ENCODE peak calls at places on chromosomes 7 and 10, in ten cellular contexts. H is IMR-90, N is suprapubic skin, G is psoas muscle, S is astrocyte of the spinal cord, K is brain microvascular endothelial cell, F is nephron progenitor cell, O is neural crest cell, E is GM13977, I is right lobe of liver. A is an unnamed sample.
A peak's percentile ranks its signal among the peaks of the same experiment; 100 is the strongest.

GRCh38 chr7:47093254-47093798 is 488.6 kb downstream of the TNS3 start:
- DNase-seq in N (no peak), G (no peak), S (peak; percentile 28), I (no peak), O (no peak), F (no peak), E (no peak), K (no peak), H (peak; percentile 64), A (no peak)

GRCh38 chr10:80260295-80261243 is 28.9 kb downstream of the MAT1A start:
- DNase-seq in N (no peak), O (peak; percentile 79), F (peak; percentile 65), K (peak; percentile 27), G (no peak), H (no peak), I (peak; percentile 21), S (no peak), E (peak; percentile 55), A (no peak)

GRCh38 chr7:30112103-30112713 is 22.6 kb upstream of the MTURN start:
- DNase-seq in S (no peak), G (no peak), O (no peak), N (no peak), K (no peak), E (no peak), H (no peak), F (no peak), I (no peak), A (no peak)

GRCh38 chr10:42961156-42961589 is 115.7 kb upstream of the RET start:
- DNase-seq in H (no peak), S (no peak), K (no peak), E (no peak), N (peak; percentile 45), G (no peak), I (peak; percentile 6), O (no peak), F (no peak), A (no peak)

GRCh38 chr7:92359801-92360200 is 87.5 kb upstream of the GATAD1 start:
- DNase-seq in N (no peak), I (no peak), O (no peak), F (no peak), H (peak; percentile 10), S (no peak), G (no peak), E (no peak), K (no peak), A (no peak)

GRCh38 chr10:5944389-5945202 is 32.7 kb downstream of the IL15RA start:
- DNase-seq in I (peak; percentile 73), G (peak; percentile 79), F (no peak), H (peak; percentile 100), S (peak; percentile 99), E (no peak), O (no peak), N (peak; percentile 89), K (peak; percentile 98), A (peak; percentile 96)

GRCh38 chr10:110512461-110513187 is 14.9 kb downstream of the DUSP5 start:
- DNase-seq in H (peak; percentile 94), G (no peak), S (peak; percentile 92), F (no peak), E (no peak), N (peak; percentile 48), O (no peak), K (peak; percentile 94), I (no peak), A (no peak)

GRCh38 chr10:119233123-119233820 is 25.9 kb downstream of the GRK5 start:
- DNase-seq in H (peak; percentile 43), I (no peak), O (no peak), K (no peak), F (no peak), G (no peak), E (no peak), N (no peak), S (no peak), A (no peak)

GRCh38 chr10:42885491-42886270 is 103.1 kb downstream of the BMS1 start:
- DNase-seq in K (no peak), S (no peak), G (no peak), N (no peak), F (no peak), E (no peak), I (no peak), O (no peak), H (no peak), A (no peak)

GRCh38 chr10:3954615-3955014 is 169.6 kb upstream of the KLF6 start:
- DNase-seq in I (no peak), S (no peak), F (no peak), E (no peak), H (no peak), N (no peak), G (no peak), O (no peak), K (no peak), A (no peak)

GRCh38 chr7:2894118-2894940 is 50.2 kb upstream of the GNA12 start:
- DNase-seq in K (no peak), E (peak; percentile 76), I (no peak), G (no peak), H (no peak), N (no peak), O (no peak), F (no peak), S (no peak), A (no peak)

DNA sequence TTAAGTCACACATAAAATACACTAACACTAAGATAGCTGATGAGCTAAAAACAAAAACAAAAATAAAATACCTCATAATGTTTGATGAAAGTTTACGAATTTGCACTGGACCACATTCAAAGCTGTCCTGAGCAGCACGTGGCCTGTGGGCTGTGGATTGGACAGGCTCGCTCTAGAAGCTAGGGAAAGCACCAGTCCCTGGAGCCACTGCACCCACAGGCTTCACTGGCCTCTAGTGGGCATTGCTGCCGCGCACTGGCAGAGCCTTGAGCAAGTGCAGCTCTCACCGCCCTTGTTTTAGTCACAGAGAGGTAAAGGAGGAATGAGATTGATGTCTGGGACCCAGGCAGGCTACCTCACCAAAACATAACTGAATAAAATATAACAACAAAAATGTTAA is 67.6 kb downstream of the PAX2 start:
- DNase-seq in O (no peak), S (no peak), G (no peak), F (no peak), K (no peak), H (no peak), E (no peak), I (no peak), N (no peak), A (no peak)
- TF ChIP-seq CTCF in O (no peak), S (peak; percentile 8), G (no peak), F (no peak), K (peak; percentile 18), H (no peak), E (no peak), I (no peak), N (no peak), A (peak; percentile 45)

GRCh38 chr7:130821864-130822263 is 87.9 kb upstream of the KLF14 start:
- DNase-seq in O (no peak), I (no peak), E (no peak), F (no peak), S (no peak), G (no peak), N (no peak), H (no peak), K (peak; percentile 33), A (no peak)

GRCh38 chr7:130825819-130826218 is 91.8 kb upstream of the KLF14 start:
- DNase-seq in N (no peak), E (no peak), S (no peak), F (no peak), I (no peak), K (no peak), H (no peak), O (no peak), G (no peak), A (no peak)

GRCh38 chr7:130818056-130818455 is 84.0 kb upstream of the KLF14 start:
- DNase-seq in H (no peak), O (no peak), G (no peak), K (no peak), I (no peak), N (no peak), S (no peak), E (no peak), F (no peak), A (no peak)

GRCh38 chr7:130823060-130823459 is 89.1 kb upstream of the KLF14 start:
- DNase-seq in G (no peak), H (no peak), E (no peak), N (no peak), O (no peak), I (no peak), S (no peak), K (no peak), F (no peak), A (no peak)

GRCh38 chr7:130822642-130823041 is 88.6 kb upstream of the KLF14 start:
- DNase-seq in F (no peak), K (no peak), G (no peak), N (no peak), O (no peak), H (peak; percentile 19), S (no peak), I (no peak), E (no peak), A (no peak)
- TF ChIP-seq CTCF in F (no peak), K (no peak), G (no peak), N (no peak), O (no peak), H (no peak), S (no peak), I (no peak), E (no peak), A (no peak)

GRCh38 chr7:97835296-97836138 is 36.7 kb downstream of the ASNS start:
- DNase-seq in H (peak; percentile 63), E (peak; percentile 53), O (peak; percentile 73), F (peak; percentile 75), G (peak; percentile 30), S (peak; percentile 72), N (no peak), I (peak; percentile 54), K (peak; percentile 71), A (peak; percentile 26)
- TF ChIP-seq CTCF in H (peak; percentile 71), E (peak; percentile 70), O (peak; percentile 85), F (peak; percentile 74), G (peak; percentile 58), S (peak; percentile 63), N (peak; percentile 40), I (peak; percentile 72), K (peak; percentile 76), A (peak; percentile 76)

GRCh38 chr7:144481863-144482262 is 78.4 kb upstream of the NOBOX start:
- DNase-seq in G (no peak), I (no peak), H (no peak), S (no peak), F (no peak), N (no peak), E (no peak), O (no peak), K (no peak), A (no peak)

GRCh38 chr7:144488977-144489376 is 85.5 kb upstream of the NOBOX start:
- DNase-seq in O (no peak), H (no peak), I (no peak), F (no peak), N (no peak), E (no peak), K (no peak), G (no peak), S (no peak), A (no peak)

GRCh38 chr7:144483189-144483588 is 79.7 kb upstream of the NOBOX start:
- DNase-seq in I (no peak), O (no peak), K (no peak), S (no peak), F (no peak), H (no peak), N (no peak), E (no peak), G (no peak), A (no peak)

GRCh38 chr7:144487906-144488305 is 84.4 kb upstream of the NOBOX start:
- DNase-seq in G (no peak), O (no peak), F (no peak), S (no peak), I (no peak), K (no peak), N (no peak), H (no peak), E (no peak), A (no peak)

GRCh38 chr7:144484445-144484844 is 81.0 kb upstream of the NOBOX start:
- DNase-seq in G (no peak), K (no peak), I (no peak), S (no peak), O (no peak), F (no peak), E (no peak), N (no peak), H (no peak), A (no peak)
- TF ChIP-seq CTCF in G (no peak), K (no peak), I (no peak), S (no peak), O (no peak), F (no peak), E (no peak), N (no peak), H (no peak), A (no peak)